ENCODE peak calls at places on chromosomes 4 and X, in five cellular contexts. One of them, this sample, is unnamed.

GRCh38 chr4:25879991-25880641 is 17.3 kb upstream of the SEL1L3 start:
- DNase-seq in neuronal stem cell: no peak
- DNase-seq in trophoblast cell: no peak
- DNase-seq in H1: no peak
- DNase-seq in H9: no peak
- DNase-seq in this sample: no peak

GRCh38 chr4:55184600-55185523 is 59.5 kb upstream of the KDR start:
- DNase-seq in neuronal stem cell: no peak
- DNase-seq in H9: peak
- DNase-seq in trophoblast cell: peak
- DNase-seq in H1: no peak
- DNase-seq in this sample: peak

GRCh38 chr4:168524897-168525296 is 28.0 kb downstream of the PALLD start:
- DNase-seq in trophoblast cell: no peak
- DNase-seq in H9: no peak
- DNase-seq in H1: no peak
- DNase-seq in neuronal stem cell: no peak
- DNase-seq in this sample: no peak

GRCh38 chr4:169278669-169279068 is 7.9 kb upstream of the SH3RF1 start:
- DNase-seq in H9: no peak
- DNase-seq in trophoblast cell: no peak
- DNase-seq in neuronal stem cell: no peak
- DNase-seq in H1: no peak
- DNase-seq in this sample: no peak

GRCh38 chrX:11787564-11787963 is 29.5 kb downstream of the MSL3 start:
- DNase-seq in H9: peak
- DNase-seq in trophoblast cell: peak
- DNase-seq in neuronal stem cell: peak
- DNase-seq in H1: peak
- DNase-seq in this sample: peak

GRCh38 chr4:79597266-79597665 is 189.2 kb upstream of the GK2 start:
- DNase-seq in neuronal stem cell: no peak
- DNase-seq in H9: no peak
- DNase-seq in trophoblast cell: peak
- DNase-seq in H1: no peak
- DNase-seq in this sample: peak

GRCh38 chrX:144896323-144896722 is 351.0 kb upstream of the SPANXN1 start:
- DNase-seq in H1: no peak
- DNase-seq in neuronal stem cell: no peak
- DNase-seq in trophoblast cell: no peak
- DNase-seq in H9: no peak
- DNase-seq in this sample: peak

GRCh38 chr4:17884063-17884462 is 73.3 kb downstream of the NCAPG start:
- DNase-seq in trophoblast cell: no peak
- DNase-seq in neuronal stem cell: no peak
- DNase-seq in H1: no peak
- DNase-seq in H9: no peak
- DNase-seq in this sample: no peak

GRCh38 chr4:145333786-145334185 is 147.9 kb upstream of the SMAD1 start:
- DNase-seq in trophoblast cell: no peak
- DNase-seq in neuronal stem cell: no peak
- DNase-seq in H9: no peak
- DNase-seq in H1: no peak
- DNase-seq in this sample: no peak

GRCh38 chr4:107392380-107392779 is 327.7 kb downstream of the PAPSS1 start:
- DNase-seq in trophoblast cell: no peak
- DNase-seq in H1: no peak
- DNase-seq in H9: no peak
- DNase-seq in neuronal stem cell: no peak
- DNase-seq in this sample: no peak

GRCh38 chr4:78288327-78288726 is 231.2 kb downstream of the FRAS1 start:
- DNase-seq in H1: no peak
- DNase-seq in neuronal stem cell: no peak
- DNase-seq in H9: no peak
- DNase-seq in trophoblast cell: no peak
- DNase-seq in this sample: no peak

GRCh38 chr4:40316333-40316781 is 18.8 kb upstream of the CHRNA9 start:
- DNase-seq in H1: no peak
- DNase-seq in H9: no peak
- DNase-seq in trophoblast cell: peak
- DNase-seq in neuronal stem cell: no peak
- DNase-seq in this sample: peak

GRCh38 chr4:153212755-153213154 is 8.5 kb downstream of the TRIM2 start:
- DNase-seq in trophoblast cell: no peak
- DNase-seq in neuronal stem cell: no peak
- DNase-seq in H1: no peak
- DNase-seq in H9: no peak
- DNase-seq in this sample: no peak

GRCh38 chr4:41203841-41204240 is 10.5 kb downstream of the APBB2 start:
- DNase-seq in H1: no peak
- DNase-seq in H9: no peak
- DNase-seq in trophoblast cell: no peak
- DNase-seq in neuronal stem cell: no peak
- DNase-seq in this sample: no peak

GRCh38 chr4:7885216-7886134 is 54.2 kb downstream of the AFAP1 start:
- DNase-seq in H9: no peak
- DNase-seq in H1: no peak
- DNase-seq in trophoblast cell: no peak
- DNase-seq in neuronal stem cell: no peak
- DNase-seq in this sample: no peak

GRCh38 chrX:101550825-101551767 is 749 bp downstream of the ARMCX1 start:
- DNase-seq in trophoblast cell: no peak
- DNase-seq in neuronal stem cell: peak
- DNase-seq in H9: peak
- DNase-seq in H1: no peak
- DNase-seq in this sample: peak

GRCh38 chrX:47278684-47279083 is 45.9 kb downstream of the USP11 start:
- DNase-seq in H9: no peak
- DNase-seq in trophoblast cell: peak
- DNase-seq in H1: no peak
- DNase-seq in neuronal stem cell: no peak
- DNase-seq in this sample: no peak

GRCh38 chr4:129738175-129738574 is 642.2 kb downstream of the C4orf33 start:
- DNase-seq in neuronal stem cell: no peak
- DNase-seq in H9: no peak
- DNase-seq in trophoblast cell: no peak
- DNase-seq in H1: no peak
- DNase-seq in this sample: no peak

GRCh38 chrX:40061871-40062524 is 35.8 kb downstream of the BCOR start:
- DNase-seq in trophoblast cell: no peak
- DNase-seq in H1: no peak
- DNase-seq in H9: peak
- DNase-seq in neuronal stem cell: no peak
- DNase-seq in this sample: no peak

GRCh38 chrX:40062525-40063193 is 35.1 kb downstream of the BCOR start:
- DNase-seq in trophoblast cell: no peak
- DNase-seq in H9: no peak
- DNase-seq in neuronal stem cell: no peak
- DNase-seq in H1: no peak
- DNase-seq in this sample: no peak

GRCh38 chrX:40058719-40059118 is 39.0 kb downstream of the BCOR start:
- DNase-seq in neuronal stem cell: no peak
- DNase-seq in H9: no peak
- DNase-seq in H1: no peak
- DNase-seq in trophoblast cell: no peak
- DNase-seq in this sample: no peak

GRCh38 chrX:40061005-40061404 is 36.8 kb downstream of the BCOR start:
- DNase-seq in H1: no peak
- DNase-seq in neuronal stem cell: no peak
- DNase-seq in H9: no peak
- DNase-seq in trophoblast cell: no peak
- DNase-seq in this sample: no peak

DNA sequence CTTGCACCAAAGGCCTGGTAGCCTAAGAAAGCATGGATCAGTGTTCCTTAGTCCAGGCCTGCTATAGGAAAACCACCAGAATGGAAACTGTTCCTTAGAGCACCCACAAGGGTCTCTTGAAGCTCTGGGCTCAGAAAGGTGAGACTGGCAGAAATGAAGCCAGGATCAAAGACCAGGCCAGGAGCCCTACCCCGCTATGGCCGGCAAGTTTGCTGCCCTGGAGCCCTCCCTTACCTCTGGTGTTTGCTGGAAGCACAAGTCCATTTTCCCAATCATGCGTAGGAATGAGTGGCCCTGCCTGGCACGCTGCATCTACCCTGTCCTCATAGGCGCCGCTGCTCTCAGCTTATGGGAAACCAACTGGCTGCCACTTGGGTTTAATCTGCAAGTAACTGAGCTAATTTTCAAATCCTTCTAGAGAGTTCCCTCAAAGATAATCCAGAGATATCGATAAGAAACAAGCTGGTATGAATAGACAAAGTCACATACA is 37.4 kb downstream of the BCOR start:
- DNase-seq in H1: no peak
- DNase-seq in neuronal stem cell: no peak
- DNase-seq in H9: no peak
- DNase-seq in trophoblast cell: no peak
- DNase-seq in this sample: no peak
- H2BK12ac ChIP-seq in H1: no peak
- H2BK12ac ChIP-seq in neuronal stem cell: no peak
- H2BK12ac ChIP-seq in H9: no peak
- H2BK12ac ChIP-seq in trophoblast cell: no peak
- H2BK12ac ChIP-seq in this sample: no peak

DNA sequence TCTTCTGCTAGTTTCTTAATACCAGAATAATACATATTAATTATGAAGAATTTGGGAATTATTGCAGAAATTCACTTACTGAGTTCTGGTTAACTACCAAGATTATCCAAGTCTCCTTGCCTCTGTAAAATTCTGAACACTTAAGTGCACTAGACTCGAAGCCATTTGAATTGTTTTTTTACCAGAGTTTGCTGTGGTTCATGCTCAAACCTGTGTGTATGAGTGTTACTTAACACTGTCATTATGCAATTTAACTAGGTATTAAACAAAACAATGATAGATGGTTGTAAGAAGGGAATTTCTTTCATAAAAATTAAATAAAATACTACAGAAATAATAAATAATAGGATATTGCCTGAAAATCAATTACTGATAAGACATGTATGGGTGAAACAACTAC is 145.6 kb upstream of the FAT4 start:
- DNase-seq in H1: no peak
- DNase-seq in neuronal stem cell: no peak
- DNase-seq in trophoblast cell: no peak
- DNase-seq in H9: no peak
- DNase-seq in this sample: no peak
- H2BK12ac ChIP-seq in H1: no peak
- H2BK12ac ChIP-seq in neuronal stem cell: no peak
- H2BK12ac ChIP-seq in trophoblast cell: no peak
- H2BK12ac ChIP-seq in H9: no peak
- H2BK12ac ChIP-seq in this sample: no peak

GRCh38 chrX:81286075-81286474 is 84.2 kb downstream of the SH3BGRL start:
- DNase-seq in neuronal stem cell: no peak
- DNase-seq in H9: no peak
- DNase-seq in trophoblast cell: no peak
- DNase-seq in H1: no peak
- DNase-seq in this sample: no peak

DNA sequence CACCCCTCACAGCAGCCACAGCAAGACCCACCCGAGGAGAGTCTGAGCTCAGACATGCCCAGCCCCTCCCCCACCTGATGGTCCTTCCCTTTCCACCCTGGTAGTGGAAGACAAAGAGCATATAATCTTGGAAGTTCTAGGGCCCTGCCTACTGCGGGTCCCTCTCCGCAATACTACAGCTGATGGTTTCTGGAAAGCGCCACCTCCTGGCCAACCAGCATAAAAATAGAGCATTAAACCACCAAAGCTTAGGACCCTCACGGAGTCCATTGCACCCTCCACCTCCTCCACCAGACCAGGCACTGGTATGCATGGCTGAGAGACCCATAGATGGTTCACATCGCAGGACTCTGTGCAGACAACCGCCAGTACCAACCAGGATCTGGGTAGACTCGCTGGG is 78.2 kb downstream of the SH3BGRL start:
- DNase-seq in neuronal stem cell: no peak
- DNase-seq in H1: no peak
- DNase-seq in trophoblast cell: no peak
- DNase-seq in H9: peak
- DNase-seq in this sample: no peak
- H2BK12ac ChIP-seq in neuronal stem cell: no peak
- H2BK12ac ChIP-seq in H1: no peak
- H2BK12ac ChIP-seq in trophoblast cell: no peak
- H2BK12ac ChIP-seq in H9: no peak
- H2BK12ac ChIP-seq in this sample: no peak

GRCh38 chr4:10951306-10951705 is 266.7 kb upstream of the CLNK start:
- DNase-seq in trophoblast cell: no peak
- DNase-seq in H9: no peak
- DNase-seq in neuronal stem cell: no peak
- DNase-seq in H1: no peak
- DNase-seq in this sample: peak
- H2BK12ac ChIP-seq in trophoblast cell: no peak
- H2BK12ac ChIP-seq in H9: no peak
- H2BK12ac ChIP-seq in neuronal stem cell: no peak
- H2BK12ac ChIP-seq in H1: no peak
- H2BK12ac ChIP-seq in this sample: no peak

DNA sequence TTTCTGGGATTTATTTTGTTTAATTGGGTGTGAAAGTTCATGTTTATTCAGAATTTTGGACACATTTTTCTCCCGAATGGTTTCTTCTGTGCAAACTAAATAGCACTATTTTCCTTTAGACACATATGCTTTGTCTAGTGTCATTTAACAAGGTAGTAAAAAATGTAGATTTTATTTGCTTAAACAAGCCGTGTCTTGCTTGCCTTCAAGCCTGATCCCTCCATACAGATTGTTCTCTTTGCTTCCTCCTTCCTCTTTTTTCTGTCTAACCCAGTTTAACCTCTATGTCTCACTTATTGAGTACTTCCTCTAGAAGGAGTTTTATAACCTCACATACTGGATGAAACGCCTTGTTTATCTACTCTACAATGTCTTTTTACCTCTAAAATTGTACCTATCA is 211.8 kb downstream of the NPFFR2 start:
- DNase-seq in trophoblast cell: no peak
- DNase-seq in H9: no peak
- DNase-seq in neuronal stem cell: no peak
- DNase-seq in H1: no peak
- DNase-seq in this sample: no peak
- H2BK12ac ChIP-seq in trophoblast cell: no peak
- H2BK12ac ChIP-seq in H9: no peak
- H2BK12ac ChIP-seq in neuronal stem cell: no peak
- H2BK12ac ChIP-seq in H1: no peak
- H2BK12ac ChIP-seq in this sample: no peak

This sample was measured in mesenchymal stem cell.